ENCODE peak calls at places on chromosomes 2 and 18, in seven cellular contexts. A is GM23248, E is hepatocyte, I is OCI-LY7, Q is HCT116, C is PC-3, G is GM23338. U is an unnamed sample.

GRCh38 chr18:61832858-61833257 is 59.9 kb downstream of the RNF152 start:
- DNase-seq in A (no peak), Q (no peak), G (no peak), I (no peak), C (no peak), E (no peak), U (no peak)

GRCh38 chr2:98570356-98570755 is 38.0 kb downstream of the COA5 start:
- DNase-seq in I (no peak), G (no peak), E (no peak), Q (no peak), A (no peak), C (no peak), U (no peak)

GRCh38 chr2:239003933-239004636 is 156.2 kb downstream of the TWIST2 start:
- DNase-seq in Q (no peak), E (no peak), A (no peak), C (no peak), G (no peak), I (no peak), U (no peak)

GRCh38 chr2:46770622-46771021 is 145.0 kb downstream of the MCFD2 start:
- DNase-seq in Q (no peak), I (no peak), C (no peak), A (peak), G (no peak), E (peak), U (no peak)

GRCh38 chr2:162821176-162821575 is 17.4 kb downstream of the KCNH7 start:
- DNase-seq in G (no peak), Q (no peak), C (peak), I (no peak), E (no peak), A (peak), U (no peak)

GRCh38 chr18:27202771-27203170 is 17.7 kb upstream of the CHST9 start:
- DNase-seq in I (no peak), E (no peak), G (no peak), C (no peak), Q (no peak), A (no peak), U (no peak)

GRCh38 chr2:128325665-128326181 is 7.1 kb upstream of the HS6ST1 start:
- DNase-seq in G (no peak), C (no peak), A (no peak), I (no peak), E (no peak), Q (no peak), U (no peak)

GRCh38 chr2:175432021-175432420 is 250.5 kb upstream of the ATP5MC3 start:
- DNase-seq in G (no peak), C (no peak), A (no peak), I (no peak), Q (no peak), E (no peak), U (peak)

GRCh38 chr2:133253793-133254192 is 314.5 kb downstream of the NCKAP5 start:
- DNase-seq in G (no peak), E (no peak), C (no peak), Q (no peak), I (no peak), A (no peak), U (no peak)

GRCh38 chr2:151767536-151767935 is 33.3 kb upstream of the NEB start:
- DNase-seq in Q (no peak), E (no peak), I (no peak), G (no peak), C (no peak), A (peak), U (peak)

GRCh38 chr2:176814274-176814673 is 398.3 kb upstream of the HNRNPA3 start:
- DNase-seq in Q (no peak), C (peak), A (peak), I (no peak), G (no peak), E (peak), U (no peak)

GRCh38 chr18:79405019-79405780 is 9.5 kb downstream of the NFATC1 start:
- DNase-seq in E (no peak), A (no peak), G (no peak), I (no peak), C (no peak), Q (no peak), U (no peak)

GRCh38 chr2:236955675-236956618 is 129.7 kb upstream of the COPS8 start:
- DNase-seq in A (no peak), E (peak), I (no peak), Q (no peak), C (no peak), G (no peak), U (peak)

GRCh38 chr18:3420919-3421279 is 29.1 kb upstream of the TGIF1 start:
- DNase-seq in C (no peak), G (no peak), A (no peak), Q (no peak), E (no peak), I (no peak), U (no peak)

GRCh38 chr2:175948202-175948601 is 53.9 kb downstream of the LNPK start:
- DNase-seq in A (no peak), I (no peak), G (no peak), E (peak), Q (no peak), C (no peak), U (no peak)

GRCh38 chr2:85847051-85847588 is 41.7 kb downstream of the ST3GAL5 start:
- DNase-seq in A (no peak), C (no peak), E (no peak), I (no peak), Q (no peak), G (no peak), U (no peak)

GRCh38 chr2:21256006-21256405 is 132.2 kb downstream of the TDRD15 start:
- DNase-seq in I (peak), A (no peak), Q (no peak), G (no peak), C (no peak), E (no peak), U (peak)

GRCh38 chr2:207815254-207815653 is 45.5 kb upstream of the FZD5 start:
- DNase-seq in E (no peak), Q (no peak), G (no peak), A (no peak), I (no peak), C (no peak), U (no peak)

GRCh38 chr18:54148151-54148550 is 76.3 kb downstream of the MBD2 start:
- DNase-seq in G (no peak), I (no peak), Q (no peak), E (no peak), C (no peak), A (no peak), U (no peak)

GRCh38 chr2:38496927-38497669 is 105.6 kb downstream of the HNRNPLL start:
- DNase-seq in E (no peak), I (no peak), A (peak), Q (no peak), G (no peak), C (no peak), U (no peak)

GRCh38 chr2:200324362-200324761 is 17.9 kb downstream of the SPATS2L start:
- DNase-seq in G (peak), C (no peak), I (no peak), Q (no peak), A (no peak), E (no peak), U (peak)

GRCh38 chr18:48896326-48896874 is 54.4 kb downstream of the SMAD7 start:
- DNase-seq in I (no peak), C (no peak), E (peak), G (no peak), A (no peak), Q (no peak), U (no peak)

GRCh38 chr2:1638281-1638860 is 105.9 kb downstream of the PXDN start:
- DNase-seq in I (no peak), C (peak), E (no peak), A (peak), G (no peak), Q (no peak), U (no peak)

GRCh38 chr18:11272516-11272915 is 123.1 kb upstream of the PIEZO2 start:
- DNase-seq in G (no peak), I (no peak), Q (no peak), A (no peak), C (no peak), E (no peak), U (no peak)

GRCh38 chr18:3758531-3758930 is 308.6 kb downstream of the TGIF1 start:
- DNase-seq in Q (peak), I (no peak), G (no peak), C (peak), A (peak), E (no peak), U (no peak)

GRCh38 chr2:108633379-108633778 is 85.9 kb upstream of the RANBP2 start:
- DNase-seq in G (no peak), I (peak), E (no peak), Q (no peak), C (no peak), A (no peak), U (no peak)

GRCh38 chr2:74863802-74864248 is 29.9 kb downstream of the HK2 start:
- DNase-seq in C (peak), G (no peak), A (no peak), I (no peak), Q (no peak), E (peak), U (no peak)

GRCh38 chr2:11967946-11968465 is 221.6 kb downstream of the LPIN1 start:
- DNase-seq in Q (no peak), I (no peak), A (peak), C (no peak), E (peak), G (no peak), U (peak)

GRCh38 chr18:12278765-12279682 is 24.9 kb downstream of the CIDEA start:
- DNase-seq in E (peak), I (no peak), Q (no peak), A (peak), C (no peak), G (peak), U (peak)

DNA sequence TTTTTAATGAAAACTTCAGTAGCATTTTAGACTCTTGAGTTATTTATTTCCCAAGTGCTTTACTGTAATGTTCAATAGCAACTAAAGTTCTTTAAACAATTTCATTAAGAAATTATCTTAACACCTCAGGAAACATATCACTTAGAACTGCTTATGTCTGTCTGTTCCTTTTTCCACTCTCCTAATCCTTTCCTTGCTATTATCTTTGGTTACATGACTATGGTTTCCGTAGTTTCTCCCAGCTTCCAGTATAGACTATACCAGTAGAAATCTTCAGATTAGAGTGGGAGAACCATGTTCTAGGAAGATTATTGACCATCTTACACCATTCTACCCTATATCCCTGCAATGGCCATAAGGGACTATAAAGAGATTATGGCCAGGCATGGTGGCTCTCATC is 280.0 kb downstream of the EXOC6B start:
- DNase-seq in C (no peak), I (no peak), E (no peak), A (no peak), G (no peak), Q (no peak), U (no peak)
- TF ChIP-seq EZH2phosphoT487 in C (no peak), I (no peak), E (no peak), A (no peak), G (no peak), Q (no peak), U (no peak)

GRCh38 chr18:7754258-7754657 is 187.1 kb downstream of the PTPRM start:
- DNase-seq in C (peak), I (no peak), G (no peak), E (no peak), Q (no peak), A (no peak), U (no peak)
- H3K27ac ChIP-seq in C (no peak), I (no peak), G (no peak), E (peak), Q (no peak), A (no peak), U (no peak)

GRCh38 chr2:168490916-168491605 is 35.0 kb downstream of the CERS6 start:
- DNase-seq in I (no peak), E (no peak), A (peak), C (no peak), G (no peak), Q (no peak), U (no peak)

GRCh38 chr2:168494190-168494711 is 38.2 kb downstream of the CERS6 start:
- DNase-seq in I (no peak), Q (peak), C (peak), A (peak), E (peak), G (peak), U (peak)

GRCh38 chr2:168500516-168500915 is 44.4 kb downstream of the CERS6 start:
- DNase-seq in I (no peak), A (no peak), E (no peak), Q (no peak), G (no peak), C (no peak), U (no peak)

GRCh38 chr2:168499500-168499899 is 43.4 kb downstream of the CERS6 start:
- DNase-seq in Q (no peak), C (no peak), E (no peak), I (no peak), G (no peak), A (no peak), U (no peak)

GRCh38 chr2:168495524-168495923 is 39.5 kb downstream of the CERS6 start:
- DNase-seq in G (no peak), A (no peak), I (no peak), Q (no peak), C (no peak), E (no peak), U (no peak)
- TF ChIP-seq EZH2phosphoT487 in G (no peak), A (no peak), I (no peak), Q (no peak), C (no peak), E (no peak), U (no peak)

GRCh38 chr18:13642440-13642827 is 83.9 kb downstream of the FAM210A start:
- DNase-seq in I (no peak), C (no peak), E (no peak), G (no peak), A (no peak), Q (no peak), U (no peak)
- H3K27ac ChIP-seq in I (no peak), C (no peak), E (no peak), G (no peak), A (no peak), Q (no peak), U (no peak)

GRCh38 chr2:25954199-25954752 is 28.0 kb downstream of the KIF3C start:
- DNase-seq in A (no peak), C (no peak), E (no peak), G (peak), Q (no peak), I (no peak), U (peak)
- TF ChIP-seq EZH2phosphoT487 in A (no peak), C (no peak), E (no peak), G (no peak), Q (no peak), I (no peak), U (no peak)